ENCODE peak calls at places on chromosomes 2 and 18, in seven cellular contexts. D is upper lobe of right lung; O is GM06990; P is NT2/D1; Q is CD8-positive, alpha-beta memory T cell; N is GM23248; E is CD8-positive, alpha-beta T cell. U is an unnamed sample.
A peak's percentile ranks its signal among the peaks of the same experiment; 100 is the strongest.

GRCh38 chr2:224523626-224524577 is 61.3 kb downstream of the CUL3 start:
- DNase-seq in D (no peak), E (no peak), O (no peak), Q (no peak), N (no peak), P (no peak), U (no peak)

GRCh38 chr18:67463829-67464228 is 52.7 kb downstream of the DSEL start:
- DNase-seq in D (no peak), E (no peak), O (no peak), N (no peak), P (no peak), Q (no peak), U (no peak)

GRCh38 chr18:12943200-12943599 is 4.6 kb upstream of the SEH1L start:
- DNase-seq in E (no peak), N (peak; percentile 28), Q (no peak), D (no peak), P (no peak), O (no peak), U (no peak)

GRCh38 chr2:152632736-152633135 is 84.5 kb downstream of the PRPF40A start:
- DNase-seq in N (no peak), P (no peak), Q (no peak), O (no peak), D (no peak), E (no peak), U (no peak)

GRCh38 chr2:24400207-24400907 is 40.0 kb upstream of the ITSN2 start:
- DNase-seq in P (no peak), O (no peak), Q (no peak), E (no peak), N (no peak), D (no peak), U (no peak)

GRCh38 chr2:102358496-102358895 is 2.9 kb downstream of the IL18R1 start:
- DNase-seq in O (no peak), E (no peak), D (no peak), Q (no peak), P (no peak), N (no peak), U (no peak)

GRCh38 chr2:183207110-183207509 is 82.9 kb downstream of the NUP35 start:
- DNase-seq in D (no peak), E (no peak), Q (no peak), N (peak; percentile 23), O (no peak), P (no peak), U (no peak)

GRCh38 chr2:204632410-204632809 is 87.1 kb downstream of the PARD3B start:
- DNase-seq in D (no peak), N (no peak), P (no peak), O (no peak), E (no peak), Q (no peak), U (no peak)

GRCh38 chr18:23232331-23232730 is 97.0 kb downstream of the CABLES1 start:
- DNase-seq in P (no peak), E (peak; percentile 14), Q (no peak), N (no peak), D (no peak), O (no peak), U (no peak)

GRCh38 chr18:24219561-24220317 is 80.9 kb downstream of the CABYR start:
- DNase-seq in E (no peak), N (no peak), P (no peak), Q (no peak), D (no peak), O (no peak), U (no peak)

DNA sequence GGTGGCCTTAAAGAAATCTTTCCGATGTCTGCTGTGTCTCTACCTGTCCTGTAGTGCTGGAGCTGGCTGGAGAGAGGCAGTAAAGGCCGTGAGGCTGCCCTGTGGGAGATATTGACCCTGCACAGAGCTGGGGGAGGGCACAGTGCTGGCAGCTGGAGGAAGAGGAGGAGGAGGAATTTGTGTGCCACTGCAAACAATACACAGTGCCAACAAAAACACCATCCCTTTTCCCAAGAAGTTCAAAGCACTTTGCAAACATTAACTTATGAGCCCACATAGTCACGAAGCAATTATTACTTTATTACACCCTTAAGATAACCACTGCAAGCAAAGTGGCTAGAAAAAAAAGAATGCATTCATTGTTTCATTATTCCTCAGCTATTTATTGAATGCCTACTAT is 45.0 kb upstream of the CYTIP start:
- DNase-seq in N (no peak), Q (no peak), P (no peak), D (no peak), O (no peak), E (no peak), U (no peak)
- H3K4me3 ChIP-seq in N (no peak overlapping the region), Q (no peak overlapping the region), P (no peak overlapping the region), D (no peak overlapping the region), O (no peak overlapping the region), E (no peak overlapping the region), U (no peak overlapping the region)

GRCh38 chr2:85414761-85415498 is 3.6 kb upstream of the SH2D6 start:
- DNase-seq in P (no peak), Q (no peak), N (no peak), E (no peak), O (no peak), D (peak; percentile 68), U (no peak)

GRCh38 chr2:85411405-85411748 is 1.2 kb upstream of the CAPG start:
- DNase-seq in O (no peak), P (no peak), Q (no peak), D (no peak), N (no peak), E (no peak), U (no peak)

GRCh38 chr2:85410584-85411404 is 628 bp upstream of the CAPG start:
- DNase-seq in P (no peak), O (no peak), N (peak; percentile 72), E (no peak), Q (no peak), D (no peak), U (no peak)

GRCh38 chr2:85409719-85410583 is at the start of gene CAPG:
- DNase-seq in P (no peak), N (peak; percentile 57), Q (no peak), E (peak; percentile 48), O (peak; percentile 73), D (peak; percentile 91), U (peak; percentile 39)

DNA sequence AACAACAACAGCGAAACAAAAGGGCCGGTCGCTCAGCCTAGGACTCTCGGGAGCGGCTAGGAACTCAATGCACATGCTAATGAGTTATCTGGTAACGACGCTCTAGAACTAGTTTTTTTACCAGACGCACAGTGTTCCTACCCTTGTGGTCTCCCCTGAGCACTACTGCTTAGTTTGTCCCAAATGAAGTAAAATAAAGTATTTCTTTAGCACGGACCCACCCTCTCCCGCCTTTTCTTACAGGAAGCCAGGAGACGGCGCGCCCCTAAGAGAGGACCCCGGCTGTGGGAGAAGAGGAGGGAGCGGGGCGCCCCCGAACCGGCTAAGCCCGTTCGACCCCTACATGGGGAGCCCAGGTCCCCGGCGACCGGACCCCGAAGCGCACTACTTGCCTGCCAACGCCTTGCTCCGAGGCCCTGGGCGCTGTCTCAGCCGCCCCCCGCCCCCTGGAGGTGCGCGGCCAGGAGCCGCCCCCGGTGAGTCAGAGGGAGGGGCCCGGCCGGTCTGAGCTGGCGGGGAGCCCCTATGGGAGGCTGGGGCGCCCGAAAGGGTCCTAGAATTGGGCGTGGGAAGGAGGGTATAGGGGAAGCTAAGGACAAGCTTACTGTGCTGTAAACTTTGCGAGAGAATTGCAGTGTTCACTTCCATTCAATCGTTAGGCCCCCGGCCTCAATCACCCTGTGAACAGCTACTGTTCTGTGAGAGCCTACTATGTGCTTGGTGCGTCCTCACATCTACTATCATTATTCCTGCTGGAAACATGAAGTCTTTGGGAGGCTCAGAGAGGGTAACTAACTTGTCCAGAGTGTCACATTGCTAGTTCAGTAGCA is 3.6 kb upstream of the CAPG start:
- DNase-seq in E (peak; percentile 47), N (peak; percentile 83), O (no peak), D (peak; percentile 84), Q (no peak), P (no peak), U (no peak)
- H3K4me3 ChIP-seq in E (peak overlapping the region; percentile 25), N (peak overlapping the region; percentile 83), O (peak overlapping the region; percentile 8), D (peak overlapping the region; percentile 49), Q (no peak overlapping the region), P (peak overlapping the region; percentile 50), U (no peak overlapping the region)

DNA sequence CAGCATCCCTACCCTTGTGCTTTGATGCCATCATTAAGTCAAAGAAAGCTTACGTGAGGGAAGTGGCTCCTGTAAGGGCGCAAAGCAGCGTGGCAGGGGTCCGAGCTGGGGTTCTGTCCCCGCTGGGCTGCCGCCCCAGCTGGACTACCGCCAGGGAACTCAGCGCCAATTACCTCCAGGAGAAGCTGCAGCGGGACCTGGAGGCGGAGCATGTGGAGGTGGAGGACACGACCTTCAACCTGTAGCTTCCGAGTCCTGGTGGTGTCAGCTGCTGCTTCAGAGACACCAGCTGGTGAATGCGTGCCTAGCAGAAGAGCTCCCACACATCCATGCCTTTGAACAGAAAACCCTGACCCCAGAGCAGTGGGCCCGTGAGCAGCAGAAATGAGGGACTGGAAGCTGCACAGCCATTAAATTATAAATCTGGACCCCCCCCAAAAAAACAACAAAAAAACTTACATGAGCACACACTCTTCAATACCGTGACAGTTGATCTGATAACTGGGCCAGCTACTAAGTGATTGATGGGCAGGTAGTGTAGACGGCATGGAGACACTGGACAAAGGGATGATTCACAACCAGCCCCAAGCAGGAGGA is 20.1 kb upstream of the YES1 start:
- DNase-seq in D (no peak), Q (no peak), P (no peak), O (no peak), N (no peak), E (no peak), U (no peak)
- H3K4me3 ChIP-seq in D (no peak overlapping the region), Q (no peak overlapping the region), P (no peak overlapping the region), O (no peak overlapping the region), N (no peak overlapping the region), E (no peak overlapping the region), U (no peak overlapping the region)

GRCh38 chr2:20110876-20111275 is 59.4 kb upstream of the LAPTM4A start:
- DNase-seq in P (no peak), D (no peak), O (no peak), E (no peak), Q (no peak), N (no peak), U (no peak)

GRCh38 chr2:20111311-20112131 is 60.1 kb upstream of the LAPTM4A start:
- DNase-seq in P (no peak), D (peak; percentile 44), N (peak; percentile 45), E (no peak), O (no peak), Q (no peak), U (no peak)

GRCh38 chr2:20113986-20114938 is 62.8 kb upstream of the LAPTM4A start:
- DNase-seq in O (no peak), E (no peak), Q (no peak), P (no peak), D (peak; percentile 54), N (no peak), U (no peak)

GRCh38 chr2:20115902-20116301 is 64.5 kb upstream of the LAPTM4A start:
- DNase-seq in Q (no peak), E (no peak), O (no peak), P (no peak), N (no peak), D (peak; percentile 48), U (no peak)

DNA sequence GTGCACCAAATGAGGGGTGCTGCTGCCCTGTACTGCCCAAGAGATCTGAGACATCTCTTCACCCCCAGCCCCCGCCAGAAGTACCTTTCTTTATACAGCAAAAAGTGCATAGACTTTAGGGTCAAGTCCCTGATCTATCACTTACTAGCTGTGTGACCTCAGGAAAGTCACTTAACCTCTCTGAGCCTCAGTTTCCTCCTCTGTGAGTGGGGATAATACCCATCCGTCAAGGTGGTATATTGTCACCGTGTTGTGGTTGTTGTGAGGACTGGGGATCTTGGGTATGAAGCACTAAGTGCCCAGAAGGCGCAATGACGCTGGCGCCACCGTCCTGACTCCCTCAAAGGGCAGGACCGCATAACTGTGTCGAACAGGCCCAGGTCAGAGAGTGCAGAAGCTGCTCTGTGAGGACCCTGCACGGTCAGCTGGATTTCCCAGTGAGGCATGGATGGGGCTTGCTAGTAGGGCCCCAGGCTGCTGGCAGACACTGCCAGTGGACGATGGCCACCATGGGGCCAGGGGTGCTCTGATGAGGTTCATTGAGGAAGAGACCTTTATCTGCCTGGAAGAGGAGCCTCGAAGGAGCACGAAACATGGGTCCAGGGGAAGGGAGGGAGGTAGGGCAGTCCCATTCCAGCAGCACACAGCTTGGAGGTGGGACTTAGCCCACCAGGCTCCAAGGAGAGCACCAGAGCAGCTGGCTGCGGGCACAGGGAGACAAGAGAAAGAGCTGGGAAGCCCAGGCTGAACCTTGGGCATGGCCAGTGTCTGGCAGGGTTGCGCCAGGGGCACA is 61.8 kb upstream of the LAPTM4A start:
- DNase-seq in P (no peak), D (peak; percentile 54), N (no peak), O (no peak), E (no peak), Q (no peak), U (no peak)
- H3K4me3 ChIP-seq in P (no peak overlapping the region), D (no peak overlapping the region), N (no peak overlapping the region), O (no peak overlapping the region), E (no peak overlapping the region), Q (no peak overlapping the region), U (no peak overlapping the region)

U was measured in GM12864.